ENCODE peak calls at places on chromosomes 5 and 9, in five cellular contexts. F, K, B, H and D are unnamed samples.

GRCh38 chr5:143453722-143454121 is 50.2 kb upstream of the NR3C1 start:
- DNase-seq in F (no peak), K (no peak), B (no peak), H (no peak), D (no peak)

GRCh38 chr9:134010774-134011173 is 14.5 kb upstream of the BRD3OS start:
- DNase-seq in F (no peak), K (no peak), B (no peak), H (peak; percentile 40), D (no peak)

GRCh38 chr9:99356512-99356971 is 134.5 kb downstream of the SEC61B start:
- DNase-seq in F (peak; percentile 79), K (no peak), B (no peak), H (no peak), D (no peak)

GRCh38 chr5:131423056-131423455 is 159.2 kb downstream of the CDC42SE2 start:
- DNase-seq in F (no peak), K (no peak), B (peak; percentile 52), H (peak; percentile 19), D (no peak)

GRCh38 chr9:14098102-14098501 is 215.8 kb downstream of the NFIB start:
- DNase-seq in F (no peak), K (no peak), B (peak; percentile 55), H (peak; percentile 62), D (no peak)

GRCh38 chr5:150320048-150320555 is 17.4 kb upstream of the ARSI start:
- DNase-seq in F (peak; percentile 59), K (no peak), B (peak; percentile 82), H (peak; percentile 90), D (peak; percentile 56)

GRCh38 chr5:95738069-95738468 is 6.9 kb downstream of the RHOBTB3 start:
- DNase-seq in F (no peak), K (no peak), B (no peak), H (peak; percentile 6), D (no peak)

GRCh38 chr9:90441814-90442213 is 200.8 kb downstream of the DIRAS2 start:
- DNase-seq in F (no peak), K (no peak), B (no peak), H (no peak), D (no peak)

GRCh38 chr5:98963019-98963418 is 34.2 kb upstream of the CHD1 start:
- DNase-seq in F (no peak), K (no peak), B (no peak), H (no peak), D (no peak)

GRCh38 chr9:115237383-115238087 is 119.6 kb upstream of the TNC start:
- DNase-seq in F (peak; percentile 72), K (no peak), B (peak; percentile 9), H (no peak), D (no peak)

GRCh38 chr5:66666778-66667177 is 70.6 kb downstream of the MAST4 start:
- DNase-seq in F (no peak), K (no peak), B (no peak), H (no peak), D (no peak)

GRCh38 chr9:33752130-33752637 is 43.2 kb upstream of the PRSS3 start:
- DNase-seq in F (no peak), K (no peak), B (no peak), H (no peak), D (no peak)

GRCh38 chr5:111734597-111734996 is 22.4 kb downstream of the NREP start:
- DNase-seq in F (no peak), K (no peak), B (no peak), H (no peak), D (no peak)

GRCh38 chr5:35319231-35320002 is 89.1 kb upstream of the PRLR start:
- DNase-seq in F (peak; percentile 87), K (peak; percentile 60), B (peak; percentile 46), H (peak; percentile 72), D (peak; percentile 31)

GRCh38 chr9:84642618-84643017 is 26.9 kb upstream of the NTRK2 start:
- DNase-seq in F (no peak), K (no peak), B (no peak), H (no peak), D (no peak)

GRCh38 chr9:86281577-86282076 is 711 bp downstream of the ISCA1 start:
- DNase-seq in F (no peak), K (no peak), B (no peak), H (peak; percentile 6), D (no peak)

GRCh38 chr9:98410185-98410697 is 154.8 kb upstream of the TBC1D2 start:
- DNase-seq in F (peak; percentile 50), K (no peak), B (peak; percentile 85), H (peak; percentile 86), D (peak; percentile 16)

GRCh38 chr5:118791986-118792734 is 196.2 kb downstream of the DTWD2 start:
- DNase-seq in F (no peak), K (no peak), B (peak; percentile 80), H (peak; percentile 71), D (peak; percentile 31)

GRCh38 chr9:11338130-11338529 is 725.3 kb upstream of the PTPRD start:
- DNase-seq in F (no peak), K (no peak), B (no peak), H (no peak), D (no peak)

GRCh38 chr5:161138751-161139455 is 286.9 kb upstream of the ATP10B start:
- DNase-seq in F (no peak), K (no peak), B (no peak), H (no peak), D (no peak)

GRCh38 chr5:75612211-75612579 is 942 bp downstream of the ANKDD1B start:
- DNase-seq in F (no peak), K (no peak), B (no peak), H (no peak), D (no peak)

GRCh38 chr5:119327018-119327417 is 28.8 kb upstream of the TNFAIP8 start:
- DNase-seq in F (peak; percentile 42), K (no peak), B (peak; percentile 53), H (peak; percentile 47), D (no peak)

GRCh38 chr5:132629230-132629944 is 28.6 kb upstream of the IL13 start:
- DNase-seq in F (no peak), K (no peak), B (no peak), H (no peak), D (no peak)

GRCh38 chr5:27172708-27173107 is 134.3 kb upstream of the CDH9 start:
- DNase-seq in F (no peak), K (no peak), B (no peak), H (no peak), D (no peak)

GRCh38 chr5:45643051-45643450 is 53.1 kb downstream of the HCN1 start:
- DNase-seq in F (no peak), K (no peak), B (no peak), H (no peak), D (no peak)

GRCh38 chr9:28105001-28105400 is 531.7 kb upstream of the C9orf72 start:
- DNase-seq in F (no peak), K (no peak), B (no peak), H (no peak), D (no peak)

GRCh38 chr5:147349241-147349640 is 114.4 kb downstream of the STK32A start:
- DNase-seq in F (no peak), K (no peak), B (no peak), H (no peak), D (no peak)

GRCh38 chr5:132557425-132557805 is 638 bp downstream of the RAD50 start:
- DNase-seq in F (peak; percentile 56), K (no peak), B (peak; percentile 47), H (peak; percentile 41), D (peak; percentile 24)

DNA sequence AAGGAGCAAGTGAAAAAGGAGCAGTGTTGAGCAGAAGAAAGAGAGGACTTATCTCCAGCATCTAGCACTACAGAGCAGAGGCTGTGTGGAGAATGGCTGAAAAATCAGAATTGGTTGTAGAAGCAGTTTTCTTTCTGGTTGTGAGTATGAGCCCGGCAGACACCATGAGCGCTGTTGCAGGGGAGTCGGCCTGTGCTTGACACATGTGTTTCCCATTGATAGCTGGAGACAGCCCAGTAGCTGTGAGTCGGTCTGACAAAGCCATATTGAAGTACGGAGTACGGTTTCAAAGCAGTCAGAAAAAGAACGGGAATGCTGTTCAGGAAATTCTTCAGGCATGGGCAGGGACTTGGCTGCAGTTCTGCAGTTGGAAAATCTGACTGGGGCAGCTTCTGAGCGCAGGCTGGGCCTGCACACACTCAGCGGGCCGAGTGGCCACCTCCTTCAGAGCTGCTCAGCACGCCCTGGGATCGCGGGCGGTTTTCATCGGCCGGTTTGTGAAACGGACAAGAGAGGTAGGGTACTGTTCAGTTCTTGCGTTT is at the start of gene SGCD:
- DNase-seq in F (peak; percentile 84), K (peak; percentile 85), B (peak; percentile 33), H (peak; percentile 90), D (peak; percentile 88)
- H3K4me3 ChIP-seq in F (peak within 1 kb of the TSS; percentile 92), K (peak within 1 kb of the TSS; percentile 61), B (no peak within 1 kb of the TSS), H (peak within 1 kb of the TSS; percentile 62), D (peak within 1 kb of the TSS; percentile 60)

DNA sequence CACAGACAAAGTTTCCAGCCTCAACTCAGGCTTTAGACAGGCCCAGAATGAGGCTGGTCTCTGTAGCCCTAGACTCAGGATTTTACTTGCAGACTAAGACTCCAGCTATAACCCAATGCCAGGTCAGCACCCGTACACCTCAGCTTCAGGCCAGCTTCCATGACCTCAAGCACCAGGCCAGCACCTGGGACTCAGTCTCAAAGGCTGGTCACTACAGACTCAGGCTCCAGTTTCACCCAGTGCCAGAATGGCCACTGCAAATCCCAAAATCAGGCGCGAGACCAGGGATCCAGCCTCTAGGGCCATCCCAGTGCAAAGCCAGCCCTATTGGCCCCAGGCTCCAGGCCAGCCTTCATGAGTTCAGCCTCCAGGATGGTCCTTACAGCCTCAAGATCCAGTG is 44.9 kb downstream of the C9 start:
- DNase-seq in F (peak; percentile 21), K (no peak), B (no peak), H (no peak), D (no peak)
- H3K4me3 ChIP-seq in F (no peak overlapping the region), K (no peak overlapping the region), B (no peak overlapping the region), H (no peak overlapping the region), D (no peak overlapping the region)

GRCh38 chr5:64767959-64768357 is 533 bp downstream of the SREK1IP1 start:
- DNase-seq in F (no peak), K (no peak), B (peak; percentile 49), H (peak; percentile 32), D (no peak)
- H3K4me3 ChIP-seq in F (peak overlapping the region; percentile 99), K (peak overlapping the region; percentile 72), B (peak overlapping the region; percentile 91), H (peak overlapping the region; percentile 87), D (peak overlapping the region; percentile 74)

DNA sequence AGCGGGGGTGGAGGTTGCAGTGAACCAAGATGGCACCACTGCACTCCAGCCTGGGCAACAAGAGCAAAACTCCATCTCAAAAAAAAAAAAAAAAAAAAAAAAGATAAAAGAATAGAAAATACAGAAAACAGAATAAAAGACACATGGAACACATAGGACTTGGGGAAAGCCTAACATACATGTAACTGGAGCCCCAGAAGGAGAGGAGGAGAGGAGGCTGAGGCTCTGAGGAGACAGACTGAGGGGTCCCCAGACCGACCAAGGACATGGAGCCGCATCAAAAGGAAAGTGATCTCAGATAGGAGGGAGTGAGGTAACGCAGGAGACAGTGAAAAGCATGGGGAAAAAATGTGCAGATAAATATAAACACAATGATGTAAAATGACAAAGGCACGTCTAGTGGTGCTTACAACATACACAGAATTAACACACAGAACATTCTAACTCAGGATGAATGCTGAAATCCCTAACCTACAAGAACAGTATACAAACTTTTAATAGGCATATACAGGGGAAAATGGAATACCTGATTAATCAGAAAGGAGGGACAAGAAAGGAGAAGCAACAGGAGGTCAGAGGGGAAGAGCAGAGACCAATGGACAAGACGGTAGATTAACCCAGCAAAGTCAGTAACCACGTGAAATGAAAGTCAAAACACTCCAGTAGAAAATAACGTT is 65.2 kb upstream of the UBAC1 start:
- DNase-seq in F (no peak), K (no peak), B (no peak), H (no peak), D (no peak)
- H3K4me3 ChIP-seq in F (no peak overlapping the region), K (no peak overlapping the region), B (no peak overlapping the region), H (no peak overlapping the region), D (no peak overlapping the region)

GRCh38 chr5:179142434-179143198 is 82.4 kb downstream of the ZNF354C start:
- DNase-seq in F (no peak), K (no peak), B (peak; percentile 89), H (peak; percentile 80), D (peak; percentile 27)
- H3K4me3 ChIP-seq in F (no peak overlapping the region), K (no peak overlapping the region), B (no peak overlapping the region), H (no peak overlapping the region), D (no peak overlapping the region)